ENCODE peak calls at places on chromosomes 7 and 10, in ten cellular contexts. S is ascending aorta, H is HepG2, X is Calu3, W is GM12865, U is bronchial epithelial cell, T is GM06990, G is B cell, I is fibroblast of lung, C is BE2C. R is an unnamed sample.

GRCh38 chr7:7861211-7861633 is 107.4 kb upstream of the GLCCI1 start:
- DNase-seq in G (no peak), H (peak; percentile 49), I (peak; percentile 87), W (no peak), U (peak; percentile 97), C (no peak), T (no peak), X (peak; percentile 11), S (no peak), R (no peak)

GRCh38 chr7:155094636-155095035 is 24.5 kb downstream of the HTR5A start:
- DNase-seq in U (no peak), H (no peak), W (no peak), X (no peak), C (no peak), S (peak; percentile 4), T (no peak), G (no peak), I (no peak), R (no peak)

GRCh38 chr7:110502893-110503465 is 587.9 kb upstream of the LRRN3 start:
- DNase-seq in X (no peak), U (peak; percentile 12), W (no peak), T (no peak), C (no peak), S (no peak), I (peak; percentile 57), G (no peak), H (no peak), R (no peak)

GRCh38 chr10:129958686-129959543 is 5.2 kb downstream of the EBF3 start:
- DNase-seq in X (no peak), W (no peak), I (no peak), S (peak; percentile 35), C (no peak), T (no peak), H (no peak), U (no peak), G (peak; percentile 56), R (no peak)

GRCh38 chr10:70131560-70131937 is 1.1 kb downstream of the AIFM2 start:
- DNase-seq in T (no peak), W (no peak), H (no peak), X (no peak), S (peak; percentile 62), I (no peak), G (no peak), C (no peak), U (no peak), R (no peak)

GRCh38 chr7:151008511-151009323 is 15.6 kb downstream of the ATG9B start:
- DNase-seq in S (no peak), U (no peak), I (peak; percentile 39), X (peak; percentile 72), W (peak; percentile 80), C (peak; percentile 49), T (no peak), H (peak; percentile 47), G (peak; percentile 89), R (peak; percentile 44)

GRCh38 chr7:30799206-30799975 is 28.2 kb downstream of the MINDY4 start:
- DNase-seq in G (no peak), S (peak; percentile 96), U (peak; percentile 98), T (peak; percentile 68), X (no peak), H (no peak), C (no peak), I (peak; percentile 91), W (peak; percentile 90), R (peak; percentile 40)

GRCh38 chr10:119542990-119543813 is 683 bp upstream of the RGS10 start:
- DNase-seq in T (peak; percentile 79), X (peak; percentile 56), S (peak; percentile 71), H (peak; percentile 39), U (no peak), I (peak; percentile 49), C (peak; percentile 74), G (peak; percentile 84), W (peak; percentile 78), R (no peak)

GRCh38 chr7:131203291-131203976 is 124.2 kb upstream of the MKLN1 start:
- DNase-seq in T (no peak), U (no peak), S (no peak), C (no peak), G (no peak), I (no peak), W (no peak), X (no peak), H (no peak), R (no peak)

GRCh38 chr7:30678805-30679204 is 3.5 kb downstream of the CRHR2 start:
- DNase-seq in I (no peak), X (no peak), T (no peak), G (no peak), W (no peak), H (no peak), S (no peak), C (no peak), U (no peak), R (no peak)

GRCh38 chr10:132707776-132708171 is 78.2 kb downstream of the NKX6-2 start:
- DNase-seq in S (peak; percentile 57), G (no peak), H (no peak), T (no peak), I (no peak), W (no peak), U (no peak), C (peak; percentile 2), X (no peak), R (peak; percentile 8)

GRCh38 chr7:2001601-2002442 is 230.9 kb downstream of the MAD1L1 start:
- DNase-seq in C (peak; percentile 82), G (no peak), H (no peak), T (no peak), I (no peak), S (peak; percentile 57), W (no peak), X (no peak), U (peak; percentile 4), R (no peak)

GRCh38 chr10:49512121-49512809 is 26.7 kb downstream of the ERCC6 start:
- DNase-seq in G (peak; percentile 15), T (peak; percentile 10), S (no peak), X (peak; percentile 10), W (peak; percentile 56), I (peak; percentile 30), C (peak; percentile 25), U (peak; percentile 25), H (peak; percentile 16), R (no peak)

GRCh38 chr10:124083740-124084397 is 9.5 kb downstream of the CHST15 start:
- DNase-seq in G (no peak), T (no peak), U (no peak), H (no peak), X (no peak), I (no peak), W (no peak), S (no peak), C (no peak), R (no peak)

GRCh38 chr7:49660976-49661375 is 112.5 kb upstream of the VWC2 start:
- DNase-seq in I (no peak), W (no peak), X (no peak), G (no peak), H (no peak), S (no peak), T (no peak), C (no peak), U (no peak), R (no peak)

GRCh38 chr7:36602975-36603887 is 121.1 kb downstream of the AOAH start:
- DNase-seq in T (no peak), I (no peak), S (no peak), W (no peak), H (no peak), X (no peak), G (no peak), C (no peak), U (no peak), R (no peak)

GRCh38 chr10:100655760-100656421 is 89.5 kb upstream of the PAX2 start:
- DNase-seq in G (peak; percentile 66), S (no peak), W (no peak), H (no peak), U (no peak), X (no peak), C (peak; percentile 27), T (no peak), I (no peak), R (no peak)

GRCh38 chr7:46970486-46970885 is 611.4 kb downstream of the TNS3 start:
- DNase-seq in S (no peak), H (no peak), W (no peak), T (no peak), U (no peak), I (no peak), C (no peak), X (peak; percentile 46), G (no peak), R (no peak)

GRCh38 chr10:80924063-80924952 is 386.6 kb downstream of the SH2D4B start:
- DNase-seq in T (peak; percentile 13), S (no peak), G (no peak), C (peak; percentile 58), I (peak; percentile 16), X (peak; percentile 71), U (peak; percentile 34), H (peak; percentile 33), W (peak; percentile 58), R (no peak)

GRCh38 chr7:99997545-99998137 is 17.8 kb upstream of the ZKSCAN1 start:
- DNase-seq in W (peak; percentile 83), C (peak; percentile 57), U (no peak), G (peak; percentile 80), X (peak; percentile 19), H (peak; percentile 87), I (peak; percentile 41), S (no peak), T (peak; percentile 74), R (no peak)
- TF ChIP-seq CTCF in W (peak; percentile 8), C (peak; percentile 4), U (peak; percentile 39), G (no peak), X (peak; percentile 16), H (peak; percentile 66), I (peak; percentile 28), S (peak; percentile 37), T (peak; percentile 20), R (no peak)

GRCh38 chr7:27210441-27211083 is 10.7 kb upstream of the HOXA13 start:
- DNase-seq in I (peak; percentile 27), H (no peak), C (peak; percentile 69), U (no peak), G (peak; percentile 72), X (peak; percentile 76), S (no peak), T (no peak), W (peak; percentile 43), R (no peak)
- TF ChIP-seq CTCF in I (peak; percentile 84), H (peak; percentile 70), C (peak; percentile 82), U (peak; percentile 82), G (peak; percentile 84), X (peak; percentile 93), S (peak; percentile 64), T (peak; percentile 85), W (peak; percentile 68), R (peak; percentile 67)

DNA sequence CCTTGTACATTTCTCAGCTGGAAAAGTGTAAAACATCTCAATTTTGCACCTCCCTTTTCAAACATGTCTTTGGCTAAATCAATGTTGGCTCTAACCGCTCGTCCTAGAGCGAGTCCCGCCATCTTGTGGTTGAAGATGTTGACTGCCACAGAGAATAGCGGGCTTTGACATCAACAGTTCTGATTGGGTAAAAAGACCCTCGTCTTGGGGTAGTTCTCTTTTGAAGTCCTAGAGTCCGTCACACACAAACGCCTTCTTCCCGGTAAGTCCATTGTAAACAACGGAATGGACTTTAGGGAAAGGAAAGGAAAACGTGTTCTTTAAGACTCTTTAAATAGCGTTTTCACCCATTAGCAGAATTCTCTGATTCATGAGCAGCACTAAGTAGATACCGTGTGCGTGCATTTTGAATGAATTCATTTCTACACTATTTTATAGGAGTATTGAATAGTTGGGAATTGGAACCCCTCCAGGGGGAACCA is 454 bp upstream of the RPP30 start:
- DNase-seq in U (peak; percentile 73), G (peak; percentile 44), I (peak; percentile 88), C (peak; percentile 71), X (peak; percentile 21), W (peak; percentile 74), H (peak; percentile 64), S (no peak), T (peak; percentile 23), R (no peak)
- TF ChIP-seq CTCF in U (peak; percentile 65), G (peak; percentile 60), I (peak; percentile 70), C (peak; percentile 78), X (no peak), W (peak; percentile 40), H (peak; percentile 73), S (peak; percentile 61), T (peak; percentile 51), R (no peak)

GRCh38 chr7:142554555-142555532 is 194.4 kb upstream of the PRSS1 start:
- DNase-seq in H (no peak), X (peak; percentile 8), G (no peak), T (no peak), C (no peak), I (peak; percentile 51), W (no peak), S (no peak), U (no peak), R (no peak)
- TF ChIP-seq CTCF in H (no peak), X (no peak), G (no peak), T (no peak), C (no peak), I (no peak), W (no peak), S (no peak), U (no peak), R (no peak)